ENCODE peak calls at places on chromosomes 5 and 9, in four cellular contexts. W, G, S and U are unnamed samples.

GRCh38 chr9:85610074-85610855 is 131.5 kb downstream of the AGTPBP1 start:
- DNase-seq in W (peak; percentile 54), G (peak; percentile 84), S (peak; percentile 69), U (peak; percentile 62)

GRCh38 chr5:89728750-89729149 is 680.8 kb downstream of the CETN3 start:
- DNase-seq in G (peak; percentile 60), S (no peak), W (no peak), U (peak; percentile 22)

GRCh38 chr9:23686257-23686656 is 139.8 kb downstream of the ELAVL2 start:
- DNase-seq in G (no peak), S (no peak), W (no peak), U (no peak)

GRCh38 chr5:74648835-74649286 is 8.3 kb upstream of the ENC1 start:
- DNase-seq in W (no peak), G (peak; percentile 79), S (peak; percentile 69), U (no peak)

GRCh38 chr5:96144289-96144688 is 182.6 kb upstream of the ELL2 start:
- DNase-seq in S (no peak), W (no peak), G (no peak), U (no peak)

GRCh38 chr9:3548636-3549035 is 22.8 kb upstream of the RFX3 start:
- DNase-seq in S (no peak), W (no peak), G (no peak), U (no peak)

GRCh38 chr9:121887553-121888437 is 205.3 kb downstream of the TTLL11 start:
- DNase-seq in S (no peak), G (peak; percentile 53), W (no peak), U (no peak)

GRCh38 chr5:92402045-92402444 is 1018.9 kb upstream of the ARRDC3 start:
- DNase-seq in W (no peak), G (peak; percentile 44), S (no peak), U (no peak)

GRCh38 chr9:105994970-105995369 is 300.6 kb downstream of the TMEM38B start:
- DNase-seq in G (no peak), S (no peak), W (no peak), U (no peak)

GRCh38 chr5:179275941-179276837 is 69.1 kb downstream of the ADAMTS2 start:
- DNase-seq in W (peak; percentile 93), S (no peak), G (peak; percentile 99), U (peak; percentile 95)

GRCh38 chr5:74212336-74212735 is 428.2 kb downstream of the ENC1 start:
- DNase-seq in G (peak; percentile 46), S (no peak), W (no peak), U (no peak)

GRCh38 chr9:133869674-133870419 is 122.3 kb downstream of the VAV2 start:
- DNase-seq in W (no peak), S (no peak), G (no peak), U (no peak)

GRCh38 chr5:32446660-32447059 is 2.1 kb upstream of the ZFR start:
- DNase-seq in W (no peak), S (peak; percentile 33), G (no peak), U (no peak)

GRCh38 chr5:76204191-76204590 is 121.0 kb downstream of the SV2C start:
- DNase-seq in S (no peak), W (no peak), G (no peak), U (no peak)

GRCh38 chr9:135671591-135672041 is 8.5 kb downstream of the LCN9 start:
- DNase-seq in S (no peak), G (no peak), W (no peak), U (no peak)
- TF ChIP-seq CTCF in S (no peak), G (no peak), W (no peak), U (no peak)

GRCh38 chr5:144404021-144404420 is 233.3 kb downstream of the KCTD16 start:
- DNase-seq in S (no peak), G (no peak), W (no peak), U (no peak)
- TF ChIP-seq CTCF in S (no peak), G (no peak), W (no peak), U (no peak)

DNA sequence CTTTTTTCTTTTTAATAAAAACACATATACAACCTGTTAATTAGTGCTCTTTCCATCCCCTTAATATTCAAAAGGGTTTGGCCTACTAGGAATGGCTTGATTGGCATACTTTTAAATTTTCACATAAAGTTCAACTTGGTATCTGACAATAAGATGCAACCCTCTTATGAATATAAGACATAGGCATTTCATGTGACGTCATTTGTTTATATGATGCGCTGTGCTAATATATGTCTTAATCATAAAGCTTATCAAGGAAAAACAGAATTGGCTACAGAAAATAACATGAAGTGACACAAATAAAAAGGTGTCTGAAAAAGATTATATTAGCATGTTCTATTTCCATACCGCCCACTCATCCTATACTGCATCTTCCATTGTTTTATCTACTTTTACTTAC is 1642.4 kb downstream of the EFNA5 start:
- DNase-seq in S (no peak), W (no peak), G (no peak), U (no peak)
- TF ChIP-seq CTCF in S (no peak), W (no peak), G (no peak), U (no peak)

GRCh38 chr9:137670391-137671195 is 51.8 kb downstream of the EHMT1 start:
- DNase-seq in W (no peak), G (peak; percentile 26), S (no peak), U (no peak)
- TF ChIP-seq CTCF in W (no peak), G (no peak), S (no peak), U (no peak)

GRCh38 chr5:138280915-138281314 is 6.5 kb upstream of the GFRA3 start:
- DNase-seq in G (no peak), W (no peak), S (no peak), U (no peak)

GRCh38 chr5:138287252-138287651 is 12.8 kb upstream of the GFRA3 start:
- DNase-seq in G (no peak), S (no peak), W (no peak), U (no peak)

DNA sequence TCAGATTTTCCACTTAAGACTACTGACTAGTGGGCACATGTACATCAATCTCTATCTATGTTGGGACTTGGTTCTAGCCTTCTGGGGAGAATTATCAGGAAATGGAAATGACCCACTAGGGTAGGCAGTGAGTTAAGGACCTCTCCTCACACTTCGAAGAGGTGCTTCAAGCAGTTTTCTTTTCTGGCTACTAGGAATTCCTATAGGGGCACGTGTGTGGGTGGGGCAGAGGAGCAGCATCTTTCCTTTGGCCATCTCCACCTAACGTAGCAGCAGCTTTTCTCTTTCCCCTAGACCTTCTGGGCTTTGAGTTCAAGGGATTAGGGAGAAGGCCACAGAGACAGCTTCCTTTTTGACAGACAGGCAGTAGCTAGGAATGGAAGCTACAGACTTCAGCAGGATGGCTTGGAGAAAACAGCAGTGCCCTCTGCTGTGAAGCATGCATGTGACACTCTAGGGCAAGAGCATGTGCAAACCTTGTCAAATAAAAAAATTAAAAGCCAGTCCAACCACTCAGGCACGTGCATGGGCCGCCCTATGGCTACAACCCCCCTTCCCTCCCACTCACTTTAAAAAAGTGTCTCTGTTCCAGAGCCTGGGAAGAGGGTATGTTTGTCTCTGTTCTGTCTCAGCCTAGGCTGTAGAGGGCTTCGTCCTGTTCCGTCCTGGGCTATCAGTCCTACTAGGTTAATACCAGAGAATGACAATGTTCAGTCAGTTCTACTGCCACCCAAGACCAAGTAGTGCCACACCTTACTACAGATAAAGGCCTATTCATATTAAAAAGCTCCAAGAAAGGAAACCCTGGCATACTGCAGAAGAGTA is 8.7 kb upstream of the GFRA3 start:
- DNase-seq in W (peak; percentile 20), G (peak; percentile 73), S (peak; percentile 45), U (peak; percentile 14)
- TF ChIP-seq CTCF in W (peak; percentile 68), G (peak; percentile 60), S (peak; percentile 48), U (peak; percentile 57)

DNA sequence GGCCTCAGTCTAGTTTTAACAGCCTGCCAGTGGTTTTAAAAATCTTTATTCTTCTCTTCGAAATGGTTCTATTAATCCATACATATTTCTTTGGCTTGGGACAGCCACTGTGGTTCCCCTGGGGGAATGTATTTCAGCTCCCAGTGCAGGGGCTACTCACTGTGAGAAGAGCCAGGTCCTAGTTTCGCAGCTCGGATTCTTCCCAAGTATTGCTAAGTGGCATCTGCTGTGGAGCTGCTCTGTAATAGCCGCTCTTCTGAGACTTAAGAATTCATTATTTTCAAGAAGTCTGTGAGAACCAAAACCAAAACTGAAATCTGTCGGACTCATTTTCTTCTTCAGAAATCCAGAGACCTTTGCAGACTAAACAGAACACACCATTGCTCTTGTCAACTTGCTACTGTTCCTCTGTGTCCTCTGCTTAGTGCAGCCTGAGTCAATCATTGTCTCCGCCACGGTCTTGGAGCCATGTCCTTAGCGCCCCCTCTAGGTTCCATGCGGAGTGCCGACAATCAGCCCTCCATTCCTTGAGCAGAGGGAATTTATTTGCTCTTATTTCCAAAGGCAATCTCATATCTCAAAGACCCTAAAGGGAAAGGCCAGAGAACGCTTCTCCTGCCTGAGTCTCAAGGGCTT is 478.2 kb downstream of the SPATA31D1 start:
- DNase-seq in G (peak; percentile 35), W (no peak), S (no peak), U (no peak)
- TF ChIP-seq CTCF in G (peak; percentile 42), W (peak; percentile 18), S (no peak), U (peak; percentile 66)